ENCODE peak calls at places on chromosomes 16 and 17, in ten cellular contexts. I, L, F, G, R, V, D, K, P and S are unnamed samples.

GRCh38 chr17:15744885-15745284 is 12.8 kb downstream of the TBC1D26 start:
- DNase-seq in L (peak), D (no peak), I (no peak), K (no peak), P (no peak), G (no peak), F (no peak), V (no peak), R (peak), S (no peak)

GRCh38 chr16:1026057-1026783 is 44.6 kb downstream of the SOX8 start:
- DNase-seq in V (no peak), L (no peak), P (no peak), R (no peak), K (no peak), F (no peak), D (no peak), I (no peak), G (no peak), S (no peak)

GRCh38 chr17:50635720-50636144 is 1.1 kb downstream of the ABCC3 start:
- DNase-seq in L (no peak), V (no peak), R (no peak), P (peak), D (no peak), G (no peak), K (no peak), F (no peak), I (no peak), S (no peak)

GRCh38 chr17:77425791-77426641 is 285.2 kb downstream of the SEC14L1 start:
- DNase-seq in D (no peak), F (peak), L (peak), V (peak), I (no peak), R (no peak), G (no peak), K (peak), P (peak), S (no peak)

GRCh38 chr17:79622201-79622601 is 11.3 kb upstream of the RBFOX3 start:
- DNase-seq in F (no peak), I (no peak), K (no peak), R (no peak), V (no peak), G (peak), L (peak), D (no peak), P (no peak), S (no peak)

GRCh38 chr16:35725949-35726348 is 2266.5 kb downstream of the TP53TG3F start:
- DNase-seq in K (no peak), I (no peak), F (no peak), L (no peak), R (no peak), P (no peak), D (no peak), V (no peak), G (no peak), S (no peak)

GRCh38 chr17:81865733-81866439 is 5.3 kb downstream of the ARHGDIA start:
- DNase-seq in R (no peak), I (peak), G (no peak), P (peak), D (no peak), V (peak), L (peak), K (no peak), F (no peak), S (no peak)

GRCh38 chr16:89210904-89211515 is 6.5 kb upstream of the ZNF778 start:
- DNase-seq in K (no peak), G (no peak), V (no peak), P (no peak), F (no peak), I (no peak), L (no peak), D (no peak), R (no peak), S (no peak)

GRCh38 chr17:28228109-28228840 is 90.7 kb upstream of the TMEM97 start:
- DNase-seq in D (no peak), G (no peak), V (peak), L (peak), R (no peak), P (no peak), I (no peak), K (no peak), F (peak), S (no peak)
- TF ChIP-seq CTCF in D (peak), G (no peak), V (peak), L (peak), R (no peak), P (no peak), I (no peak), K (no peak), F (peak), S (no peak)

GRCh38 chr17:40317345-40317873 is 8.4 kb downstream of the RARA start:
- DNase-seq in D (peak), P (peak), L (peak), F (peak), V (peak), K (peak), I (peak), R (peak), G (no peak), S (peak)

GRCh38 chr17:40319651-40320550 is 10.9 kb downstream of the RARA start:
- DNase-seq in P (no peak), R (peak), L (peak), F (no peak), V (no peak), D (no peak), K (peak), G (no peak), I (peak), S (no peak)

GRCh38 chr17:40320771-40321501 is 12.0 kb downstream of the RARA start:
- DNase-seq in L (no peak), V (no peak), D (no peak), R (no peak), I (peak), P (no peak), G (no peak), F (no peak), K (peak), S (no peak)

GRCh38 chr17:40317880-40318834 is 9.2 kb downstream of the RARA start:
- DNase-seq in F (peak), K (peak), V (peak), D (peak), G (peak), L (peak), R (peak), P (peak), I (peak), S (peak)

GRCh38 chr17:40318835-40319332 is 9.9 kb downstream of the RARA start:
- DNase-seq in F (no peak), L (no peak), V (no peak), G (no peak), I (no peak), P (no peak), R (peak), K (no peak), D (no peak), S (no peak)
- TF ChIP-seq CTCF in F (no peak), L (no peak), V (no peak), G (no peak), I (peak), P (no peak), R (no peak), K (no peak), D (no peak), S (no peak)

DNA sequence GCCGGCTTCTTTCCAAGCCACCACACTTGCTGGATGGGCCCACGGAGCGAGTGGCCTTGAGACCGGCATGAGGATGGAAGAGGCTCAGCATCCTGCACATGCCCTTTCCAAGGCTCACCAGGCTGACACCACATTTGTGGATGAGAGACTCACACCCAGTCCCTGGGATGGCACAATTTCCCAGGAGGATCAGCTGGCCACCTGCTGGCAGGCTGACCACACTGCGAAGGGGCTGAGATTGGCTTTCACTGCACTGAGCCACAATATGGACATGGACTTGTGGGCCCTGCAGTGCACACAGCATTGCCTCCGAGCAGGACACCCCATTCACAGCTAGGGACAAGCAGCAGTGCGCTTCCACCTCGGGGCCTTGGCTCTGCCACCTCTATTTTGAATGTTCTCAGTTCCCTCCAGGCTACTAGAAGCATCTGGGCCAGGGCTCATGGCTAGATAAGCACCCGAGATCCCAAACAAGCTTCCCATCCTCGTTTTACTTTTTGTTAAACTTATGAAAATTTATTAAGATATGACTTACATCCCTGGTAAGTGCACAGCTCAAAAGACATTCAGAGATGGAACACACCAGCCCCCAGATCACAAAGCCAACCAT is 25.3 kb upstream of the KSR1 start:
- DNase-seq in L (peak), D (peak), G (no peak), R (no peak), K (peak), P (peak), V (peak), I (no peak), F (peak), S (no peak)
- TF ChIP-seq CTCF in L (peak), D (peak), G (peak), R (peak), K (peak), P (peak), V (peak), I (peak), F (peak), S (peak)

GRCh38 chr16:3400779-3401688 is at the start of the genes ZNF174 and ZSCAN32:
- DNase-seq in D (peak), P (peak), G (peak), R (peak), L (peak), F (peak), V (peak), K (peak), I (peak), S (peak)
- TF ChIP-seq CTCF in D (no peak), P (no peak), G (no peak), R (no peak), L (no peak), F (no peak), V (no peak), K (no peak), I (no peak), S (peak)